ENCODE peak calls at places on chromosome 9, in five cellular contexts. One of them, this sample, is unnamed.

GRCh38 chr9:70195456-70195855 is 63.3 kb upstream of the SMC5 start:
- DNase-seq in right lobe of liver: no peak
- DNase-seq in foreskin melanocyte: no peak
- DNase-seq in gastrocnemius medialis: no peak
- DNase-seq in mesenteric fat pad: no peak
- DNase-seq in this sample: no peak

GRCh38 chr9:112332272-112332671 is 1.1 kb downstream of the PTBP3 start:
- DNase-seq in right lobe of liver: no peak
- DNase-seq in gastrocnemius medialis: no peak
- DNase-seq in foreskin melanocyte: no peak
- DNase-seq in mesenteric fat pad: no peak
- DNase-seq in this sample: no peak

GRCh38 chr9:89754223-89754622 is 149.4 kb downstream of the GADD45G start:
- DNase-seq in gastrocnemius medialis: no peak
- DNase-seq in mesenteric fat pad: no peak
- DNase-seq in right lobe of liver: no peak
- DNase-seq in foreskin melanocyte: no peak
- DNase-seq in this sample: no peak

GRCh38 chr9:116162241-116162781 is 8.7 kb downstream of the PAPPA start:
- DNase-seq in foreskin melanocyte: no peak
- DNase-seq in mesenteric fat pad: no peak
- DNase-seq in right lobe of liver: no peak
- DNase-seq in gastrocnemius medialis: no peak
- DNase-seq in this sample: no peak

GRCh38 chr9:132543960-132544359 is 38.4 kb upstream of the BARHL1 start:
- DNase-seq in foreskin melanocyte: no peak
- DNase-seq in gastrocnemius medialis: no peak
- DNase-seq in mesenteric fat pad: no peak
- DNase-seq in right lobe of liver: no peak
- DNase-seq in this sample: no peak

GRCh38 chr9:111959468-111959941 is 62.9 kb downstream of the UGCG start:
- DNase-seq in gastrocnemius medialis: peak
- DNase-seq in right lobe of liver: peak
- DNase-seq in foreskin melanocyte: no peak
- DNase-seq in mesenteric fat pad: no peak
- DNase-seq in this sample: no peak

GRCh38 chr9:17802249-17802857 is 223.5 kb downstream of the SH3GL2 start:
- DNase-seq in foreskin melanocyte: no peak
- DNase-seq in gastrocnemius medialis: no peak
- DNase-seq in mesenteric fat pad: no peak
- DNase-seq in right lobe of liver: no peak
- DNase-seq in this sample: no peak

GRCh38 chr9:22395585-22396205 is 50.9 kb upstream of the DMRTA1 start:
- DNase-seq in foreskin melanocyte: no peak
- DNase-seq in gastrocnemius medialis: no peak
- DNase-seq in right lobe of liver: no peak
- DNase-seq in mesenteric fat pad: no peak
- DNase-seq in this sample: no peak

GRCh38 chr9:130972957-130973685 is 34.1 kb upstream of the FIBCD1 start:
- DNase-seq in foreskin melanocyte: no peak
- DNase-seq in gastrocnemius medialis: no peak
- DNase-seq in right lobe of liver: no peak
- DNase-seq in mesenteric fat pad: no peak
- DNase-seq in this sample: no peak

GRCh38 chr9:29697011-29697410 is 2123.7 kb upstream of the C9orf72 start:
- DNase-seq in right lobe of liver: no peak
- DNase-seq in gastrocnemius medialis: no peak
- DNase-seq in foreskin melanocyte: no peak
- DNase-seq in mesenteric fat pad: no peak
- DNase-seq in this sample: no peak

GRCh38 chr9:91659529-91660294 is 236.1 kb upstream of the NFIL3 start:
- DNase-seq in right lobe of liver: no peak
- DNase-seq in gastrocnemius medialis: no peak
- DNase-seq in foreskin melanocyte: no peak
- DNase-seq in mesenteric fat pad: no peak
- DNase-seq in this sample: no peak

GRCh38 chr9:128341435-128341849 is 1.1 kb downstream of the SLC27A4 start:
- DNase-seq in right lobe of liver: peak
- DNase-seq in gastrocnemius medialis: peak
- DNase-seq in foreskin melanocyte: no peak
- DNase-seq in mesenteric fat pad: no peak
- DNase-seq in this sample: peak

GRCh38 chr9:35579130-35579529 is 25.9 kb upstream of the TESK1 start:
- DNase-seq in foreskin melanocyte: no peak
- DNase-seq in right lobe of liver: no peak
- DNase-seq in mesenteric fat pad: no peak
- DNase-seq in gastrocnemius medialis: no peak
- DNase-seq in this sample: no peak

GRCh38 chr9:629136-629535 is 212.4 kb upstream of the DMRT1 start:
- DNase-seq in foreskin melanocyte: no peak
- DNase-seq in mesenteric fat pad: no peak
- DNase-seq in right lobe of liver: no peak
- DNase-seq in gastrocnemius medialis: no peak
- DNase-seq in this sample: no peak

GRCh38 chr9:100170085-100170484 is 71.0 kb downstream of the INVS start:
- DNase-seq in gastrocnemius medialis: no peak
- DNase-seq in right lobe of liver: no peak
- DNase-seq in mesenteric fat pad: no peak
- DNase-seq in foreskin melanocyte: no peak
- DNase-seq in this sample: no peak

GRCh38 chr9:104992696-104993095 is 64.7 kb upstream of the ABCA1 start:
- DNase-seq in mesenteric fat pad: no peak
- DNase-seq in right lobe of liver: no peak
- DNase-seq in gastrocnemius medialis: no peak
- DNase-seq in foreskin melanocyte: no peak
- DNase-seq in this sample: no peak